ENCODE peak calls at places on chromosomes 5 and 9, in four cellular contexts. L, C, I and A are unnamed samples.

GRCh38 chr5:88394531-88395185 is 126.0 kb upstream of the TMEM161B start:
- DNase-seq in L (no peak), C (no peak), I (no peak), A (no peak)

GRCh38 chr5:174083041-174083827 is 37.7 kb downstream of the NSG2 start:
- DNase-seq in L (no peak), C (no peak), I (no peak), A (no peak)

GRCh38 chr5:57753446-57753845 is 270.8 kb upstream of the ACTBL2 start:
- DNase-seq in L (no peak), C (no peak), I (no peak), A (no peak)

GRCh38 chr9:119773823-119774222 is 404.6 kb upstream of the BRINP1 start:
- DNase-seq in L (no peak), C (no peak), I (no peak), A (no peak)

GRCh38 chr5:174335682-174336364 is 290.3 kb downstream of the NSG2 start:
- DNase-seq in L (no peak), C (no peak), I (no peak), A (no peak)

GRCh38 chr5:88690619-88691560 is 192.1 kb downstream of the MEF2C start:
- DNase-seq in L (peak; percentile 70), C (peak; percentile 50), I (peak; percentile 83), A (peak; percentile 70)

GRCh38 chr5:146897061-146897460 is 18.5 kb upstream of the PPP2R2B start:
- DNase-seq in L (no peak), C (no peak), I (no peak), A (no peak)

GRCh38 chr5:139660105-139660915 is 12.2 kb downstream of the CXXC5 start:
- DNase-seq in L (peak; percentile 87), C (no peak), I (no peak), A (peak; percentile 75)

GRCh38 chr5:170757182-170757601 is 26.3 kb upstream of the GABRP start:
- DNase-seq in L (no peak), C (peak; percentile 16), I (no peak), A (no peak)

GRCh38 chr5:14581891-14582796 is 552 bp downstream of the OTULINL start:
- DNase-seq in L (peak; percentile 75), C (no peak), I (peak; percentile 58), A (peak; percentile 91)

GRCh38 chr5:67104859-67105258 is 91.7 kb downstream of the CD180 start:
- DNase-seq in L (no peak), C (no peak), I (peak; percentile 31), A (no peak)

GRCh38 chr5:167104351-167104750 is 1187.1 kb upstream of the WWC1 start:
- DNase-seq in L (no peak), C (no peak), I (no peak), A (no peak)

GRCh38 chr9:101455656-101456235 is 20.2 kb upstream of the ALDOB start:
- DNase-seq in L (no peak), C (peak; percentile 61), I (no peak), A (no peak)

GRCh38 chr9:8304720-8305119 is 505.1 kb upstream of the DMAC1 start:
- DNase-seq in L (no peak), C (no peak), I (no peak), A (no peak)

GRCh38 chr5:160922311-160922710 is 70.3 kb upstream of the ATP10B start:
- DNase-seq in L (no peak), C (no peak), I (no peak), A (no peak)

GRCh38 chr5:58456486-58456885 is 3.4 kb downstream of the PLK2 start:
- DNase-seq in L (no peak), C (no peak), I (no peak), A (no peak)

GRCh38 chr5:14959443-14960119 is 88.0 kb upstream of the ANKH start:
- DNase-seq in L (no peak), C (no peak), I (peak; percentile 30), A (no peak)

GRCh38 chr5:32352685-32353084 is 39.9 kb upstream of the MTMR12 start:
- DNase-seq in L (no peak), C (no peak), I (no peak), A (no peak)

GRCh38 chr9:110105107-110105506 is 102.9 kb downstream of the C9orf152 start:
- DNase-seq in L (no peak), C (peak; percentile 90), I (no peak), A (no peak)

GRCh38 chr5:65832603-65833228 is 93.7 kb upstream of the ERBIN start:
- DNase-seq in L (no peak), C (no peak), I (no peak), A (no peak)

GRCh38 chr9:70065572-70065971 is 21.9 kb downstream of the MAMDC2 start:
- DNase-seq in L (no peak), C (no peak), I (no peak), A (no peak)

GRCh38 chr9:82466616-82467251 is 478.2 kb downstream of the SPATA31D1 start:
- DNase-seq in L (no peak), C (peak; percentile 4), I (peak; percentile 65), A (no peak)

GRCh38 chr9:15724006-15724405 is 171.2 kb downstream of the CCDC171 start:
- DNase-seq in L (no peak), C (peak; percentile 65), I (no peak), A (no peak)

GRCh38 chr5:54624671-54625583 is 107.4 kb downstream of the SNX18 start:
- DNase-seq in L (no peak), C (peak; percentile 77), I (no peak), A (no peak)

GRCh38 chr9:137411260-137411659 is 11.7 kb downstream of the EXD3 start:
- DNase-seq in L (no peak), C (no peak), I (no peak), A (no peak)

GRCh38 chr9:107734231-107735014 is 244.9 kb upstream of the KLF4 start:
- DNase-seq in L (no peak), C (peak; percentile 96), I (no peak), A (no peak)
- H3K4me1 ChIP-seq in L (no peaks in the 10 kb centered on the region), C (peaks cover 33% of the 10 kb centered on the region), I (no peaks in the 10 kb centered on the region), A (peaks cover 28% of the 10 kb centered on the region)

DNA sequence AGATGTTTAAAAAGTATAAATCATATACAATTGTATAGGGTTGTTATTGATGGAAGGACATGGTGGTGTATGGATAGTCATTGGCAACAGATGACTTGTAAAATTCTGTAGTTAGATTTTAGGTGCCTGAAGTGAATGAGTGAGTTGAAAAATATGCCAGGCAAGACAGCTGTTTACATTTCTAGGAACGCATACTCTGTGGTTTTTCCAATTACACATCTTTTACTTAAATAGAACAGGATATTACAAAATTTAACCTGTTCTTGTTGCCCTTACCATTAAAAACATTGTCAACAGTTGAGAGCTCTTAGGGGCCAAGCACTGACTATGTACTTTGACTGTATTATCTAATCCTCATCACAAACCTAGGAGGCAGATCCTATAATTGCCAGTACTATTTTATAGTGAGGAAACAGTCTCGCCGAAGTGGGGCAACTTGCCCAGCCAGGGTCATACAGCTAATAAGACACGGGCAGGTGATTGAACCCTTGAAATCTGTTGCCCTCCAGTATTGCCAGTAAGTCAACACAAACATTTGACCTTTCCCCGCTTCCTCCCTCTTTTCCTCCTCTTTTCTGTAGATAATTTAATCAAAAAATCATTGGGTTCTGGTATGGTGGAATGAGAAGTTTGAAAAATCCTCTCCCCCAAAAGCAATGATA is 88.6 kb downstream of the MACROH2A1 start:
- DNase-seq in L (no peak), C (peak; percentile 91), I (no peak), A (no peak)
- H3K4me1 ChIP-seq in L (no peaks in the 10 kb centered on the region), C (peaks cover 29% of the 10 kb centered on the region), I (no peaks in the 10 kb centered on the region), A (no peaks in the 10 kb centered on the region)

DNA sequence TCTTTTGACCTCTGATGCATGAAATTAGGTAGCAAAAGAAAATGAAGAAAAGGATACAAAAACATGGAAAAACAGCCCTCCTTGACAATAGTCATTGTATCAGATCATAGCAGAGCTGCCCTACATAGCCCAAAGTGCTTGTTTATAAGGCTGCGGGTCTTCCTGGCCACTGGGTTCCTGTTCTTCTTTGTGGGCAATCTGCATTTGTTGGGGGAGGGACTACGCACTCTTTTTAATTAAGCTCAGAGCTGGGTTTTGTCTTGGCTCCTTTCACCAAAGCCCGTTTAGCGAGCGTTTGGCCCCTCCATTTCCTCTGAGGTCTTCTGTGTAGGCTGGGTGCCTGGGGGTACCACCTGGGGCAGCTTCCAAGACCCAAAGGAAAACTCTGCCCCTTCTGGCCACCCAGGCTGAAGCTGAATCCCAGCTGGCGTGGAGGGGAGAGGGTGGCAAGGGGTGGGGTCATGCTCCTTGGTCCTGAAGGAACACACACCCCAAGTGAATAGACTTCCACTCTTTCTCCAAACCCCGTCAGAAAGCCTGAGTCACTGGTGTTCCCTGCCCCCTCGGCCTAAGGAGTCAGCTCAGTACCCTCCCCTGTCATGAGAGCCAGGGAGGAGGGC is 6.5 kb upstream of the PAX5 start:
- DNase-seq in L (no peak), C (no peak), I (no peak), A (no peak)
- H3K4me1 ChIP-seq in L (peaks cover 22% of the 10 kb centered on the region), C (no peaks in the 10 kb centered on the region), I (peaks cover 13% of the 10 kb centered on the region), A (peaks cover 10% of the 10 kb centered on the region)

GRCh38 chr5:80229902-80230255 is 26.0 kb downstream of the SERINC5 start:
- DNase-seq in L (no peak), C (no peak), I (no peak), A (no peak)

GRCh38 chr5:80231243-80231642 is 24.6 kb downstream of the SERINC5 start:
- DNase-seq in L (no peak), C (peak; percentile 90), I (no peak), A (no peak)

GRCh38 chr5:80234311-80234948 is 21.4 kb downstream of the SERINC5 start:
- DNase-seq in L (no peak), C (no peak), I (no peak), A (no peak)

GRCh38 chr5:80230269-80230992 is 25.4 kb downstream of the SERINC5 start:
- DNase-seq in L (no peak), C (no peak), I (no peak), A (no peak)

GRCh38 chr5:80231693-80232092 is 24.2 kb downstream of the SERINC5 start:
- DNase-seq in L (no peak), C (no peak), I (no peak), A (no peak)
- H3K4me1 ChIP-seq in L (peaks cover 7% of the 10 kb centered on the region), C (no peaks in the 10 kb centered on the region), I (no peaks in the 10 kb centered on the region), A (no peaks in the 10 kb centered on the region)